ENCODE peak calls at places on chromosomes 2 and 18, in ten cellular contexts. R is prostate gland, P is IMR-90, K is body of pancreas, U is heart left ventricle, X is tibial nerve, V is adrenal gland, O is spleen, H is suprapubic skin, L is GM12878. A is an unnamed sample. For H3K4me1, the result is how much of the 10 kb centered on the place peaks cover.

GRCh38 chr18:40355701-40356100 is 1599.3 kb upstream of the PIK3C3 start:
- DNase-seq in R (no peak), L (no peak), O (no peak), V (no peak), H (no peak), P (peak), X (no peak), U (no peak), K (no peak), A (no peak)

GRCh38 chr2:52343867-52344266 is 1311.9 kb upstream of the NRXN1 start:
- DNase-seq in V (no peak), U (no peak), R (no peak), O (no peak), X (no peak), K (no peak), H (no peak), L (no peak), P (no peak), A (no peak)

GRCh38 chr2:119590873-119591272 is 46.6 kb downstream of the CFAP221 start:
- DNase-seq in P (no peak), H (no peak), K (no peak), X (no peak), R (no peak), U (no peak), V (no peak), O (no peak), L (no peak), A (no peak)

GRCh38 chr2:219812672-219813071 is 185.2 kb downstream of the SLC4A3 start:
- DNase-seq in K (no peak), L (no peak), P (no peak), O (no peak), H (no peak), R (no peak), U (no peak), X (no peak), V (no peak), A (no peak)

GRCh38 chr2:216714412-216714775 is 19.0 kb upstream of the IGFBP5 start:
- DNase-seq in K (no peak), L (no peak), V (no peak), U (no peak), R (no peak), P (peak), H (no peak), X (no peak), O (no peak), A (no peak)

GRCh38 chr2:223760838-223761502 is 76.4 kb downstream of the AP1S3 start:
- DNase-seq in O (peak), P (peak), H (no peak), L (peak), R (no peak), X (peak), K (peak), V (peak), U (no peak), A (peak)

GRCh38 chr2:23794234-23794633 is 132.7 kb downstream of the ATAD2B start:
- DNase-seq in V (no peak), K (no peak), R (no peak), U (no peak), P (no peak), L (no peak), O (no peak), X (no peak), H (no peak), A (no peak)

GRCh38 chr2:97645112-97645699 is 656 bp upstream of the COX5B start:
- DNase-seq in R (no peak), V (no peak), K (no peak), L (no peak), P (no peak), U (no peak), X (no peak), O (peak), H (peak), A (no peak)

GRCh38 chr2:173264603-173265366 is 89.9 kb upstream of the CDCA7 start:
- DNase-seq in P (no peak), R (no peak), K (no peak), O (peak), H (no peak), U (peak), L (peak), X (peak), V (peak), A (no peak)

GRCh38 chr2:222807431-222807830 is 53.4 kb upstream of the ACSL3 start:
- DNase-seq in H (no peak), L (no peak), U (no peak), O (no peak), K (no peak), P (no peak), V (no peak), X (no peak), R (no peak), A (no peak)

GRCh38 chr2:99787011-99787410 is 297.2 kb upstream of the REV1 start:
- DNase-seq in R (no peak), P (no peak), L (no peak), O (no peak), X (no peak), K (no peak), U (no peak), V (no peak), H (no peak), A (no peak)

GRCh38 chr2:46914578-46915230 is 902 bp downstream of the MCFD2 start:
- DNase-seq in K (no peak), H (no peak), P (no peak), X (no peak), R (no peak), U (no peak), O (no peak), L (no peak), V (no peak), A (no peak)

GRCh38 chr2:172931923-172932520 is 143.6 kb upstream of the MAP3K20 start:
- DNase-seq in R (peak), V (peak), P (peak), X (peak), K (peak), O (no peak), L (no peak), U (peak), H (peak), A (peak)

GRCh38 chr2:65409045-65409444 is 23.4 kb downstream of the SPRED2 start:
- DNase-seq in K (no peak), L (no peak), V (no peak), P (no peak), U (no peak), O (no peak), X (no peak), R (no peak), H (no peak), A (no peak)
- H3K4me1 ChIP-seq in K (half or more), L (under half), V (under half), P (under half), U (under half), O (under half), X (under half), R (under half), H (under half), A (under half)

DNA sequence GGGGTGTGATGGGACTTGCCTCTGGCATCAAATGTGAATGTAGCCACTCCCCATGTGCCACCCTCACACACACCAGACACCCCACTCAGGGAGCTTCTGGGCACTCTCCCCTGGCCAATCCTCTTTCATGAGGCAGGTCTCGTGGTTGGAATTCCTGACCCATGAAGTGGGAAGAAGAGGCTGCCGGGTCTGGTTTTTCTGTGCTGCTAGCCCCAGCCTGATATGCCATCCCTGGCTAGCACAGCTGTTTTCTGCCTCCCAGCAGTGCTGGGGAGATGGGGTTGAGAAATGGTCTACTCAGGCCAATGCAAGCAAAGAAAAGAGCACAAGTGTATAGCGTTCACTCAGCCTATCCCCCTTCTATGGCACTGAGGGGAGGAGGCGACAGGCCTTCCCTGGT is 1.2 kb upstream of the C2orf72 start:
- DNase-seq in X (no peak), V (no peak), O (no peak), R (no peak), L (no peak), U (no peak), P (no peak), H (no peak), K (no peak), A (no peak)
- TF ChIP-seq POLR2A in X (no peak), V (no peak), O (no peak), R (no peak), L (no peak), U (no peak), P (no peak), H (no peak), K (no peak), A (no peak)

GRCh38 chr2:145652992-145653545 is 1133.2 kb upstream of the ZEB2 start:
- DNase-seq in P (peak), U (no peak), L (no peak), H (no peak), V (no peak), X (no peak), K (no peak), R (no peak), O (no peak), A (no peak)
- H3K4me1 ChIP-seq in P (under half), U (under half), L (under half), H (under half), V (under half), X (under half), K (under half), R (under half), O (under half), A (under half)

GRCh38 chr2:221572821-221573429 is 821 bp upstream of the EPHA4 start:
- DNase-seq in P (peak), R (peak), K (peak), H (peak), U (peak), X (peak), O (no peak), V (peak), L (no peak), A (peak)
- TF ChIP-seq POLR2A in P (no peak), R (no peak), K (no peak), H (no peak), U (peak), X (no peak), O (no peak), V (peak), L (no peak), A (no peak)

GRCh38 chr18:2959341-2959740 is 53.6 kb downstream of the LPIN2 start:
- DNase-seq in O (no peak), R (no peak), L (no peak), P (no peak), K (no peak), H (no peak), V (no peak), U (no peak), X (no peak), A (no peak)
- H3K4me1 ChIP-seq in O (half or more), R (under half), L (half or more), P (under half), K (under half), H (under half), V (under half), U (under half), X (half or more), A (under half)

DNA sequence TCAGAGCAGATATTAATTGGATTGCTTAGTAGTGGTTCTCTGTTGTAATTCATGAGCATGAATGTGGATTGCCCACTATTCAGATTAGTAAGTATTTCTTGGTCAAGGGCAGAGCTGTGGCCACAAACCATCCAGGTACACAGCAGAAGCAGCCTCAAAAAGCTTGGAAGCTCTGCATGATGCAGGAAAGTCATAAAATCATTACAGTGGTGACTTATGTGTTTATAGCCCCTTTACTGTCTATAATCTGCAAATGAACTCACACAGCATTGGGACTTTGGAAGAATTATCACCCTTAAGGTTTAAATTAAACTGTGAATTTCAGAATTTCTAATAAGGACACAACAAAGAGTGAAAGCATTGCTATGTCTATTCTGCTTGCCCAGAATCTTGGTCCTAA is 1.9 kb upstream of the UGT1A1 start:
- DNase-seq in R (no peak), H (no peak), U (no peak), L (no peak), O (no peak), K (no peak), P (no peak), V (no peak), X (no peak), A (no peak)
- TF ChIP-seq POLR2A in R (no peak), H (no peak), U (no peak), L (no peak), O (no peak), K (no peak), P (no peak), V (no peak), X (no peak), A (no peak)

GRCh38 chr18:41871229-41872000 is 83.6 kb upstream of the PIK3C3 start:
- DNase-seq in H (no peak), K (no peak), O (no peak), L (no peak), U (no peak), P (no peak), X (no peak), R (no peak), V (no peak), A (no peak)
- H3K4me1 ChIP-seq in H (under half), K (under half), O (under half), L (under half), U (under half), P (under half), X (under half), R (under half), V (under half), A (under half)

DNA sequence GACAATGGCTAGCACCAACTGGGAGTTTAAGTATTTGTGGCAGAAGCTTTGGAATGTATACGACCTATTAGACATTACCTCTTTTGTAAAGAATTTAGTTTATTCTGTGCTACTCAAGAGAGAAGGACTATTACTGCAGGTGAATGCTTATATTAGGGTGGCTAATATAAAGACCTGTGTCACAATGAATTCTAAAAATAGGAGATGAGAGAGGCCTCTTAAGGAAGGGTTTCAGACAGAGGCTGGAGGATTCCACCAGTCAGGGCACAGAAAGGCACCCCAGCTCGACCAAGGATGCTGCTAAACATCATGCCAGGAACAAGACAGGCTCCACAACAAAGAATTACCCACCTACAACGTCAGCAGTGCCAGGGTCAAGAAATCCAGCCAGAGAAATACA is 60.7 kb downstream of the CABYR start:
- DNase-seq in O (no peak), R (no peak), L (no peak), V (no peak), H (no peak), X (no peak), K (no peak), P (no peak), U (no peak), A (no peak)
- TF ChIP-seq POLR2A in O (no peak), R (no peak), L (no peak), V (no peak), H (no peak), X (no peak), K (no peak), P (no peak), U (no peak), A (no peak)

GRCh38 chr2:159042115-159042850 is 73.8 kb downstream of the TANC1 start:
- DNase-seq in R (peak), L (no peak), V (no peak), P (no peak), O (no peak), H (no peak), U (peak), K (peak), X (no peak), A (peak)

GRCh38 chr2:159044804-159045286 is 76.4 kb downstream of the TANC1 start:
- DNase-seq in X (peak), O (no peak), R (no peak), V (peak), P (no peak), U (peak), K (peak), L (no peak), H (no peak), A (peak)

GRCh38 chr2:159043710-159044109 is 75.3 kb downstream of the TANC1 start:
- DNase-seq in O (no peak), U (no peak), K (no peak), H (no peak), L (no peak), P (no peak), R (no peak), V (no peak), X (no peak), A (no peak)

GRCh38 chr2:159046966-159047365 is 78.5 kb downstream of the TANC1 start:
- DNase-seq in X (no peak), U (no peak), P (peak), L (no peak), V (no peak), K (no peak), R (no peak), O (no peak), H (no peak), A (peak)

DNA sequence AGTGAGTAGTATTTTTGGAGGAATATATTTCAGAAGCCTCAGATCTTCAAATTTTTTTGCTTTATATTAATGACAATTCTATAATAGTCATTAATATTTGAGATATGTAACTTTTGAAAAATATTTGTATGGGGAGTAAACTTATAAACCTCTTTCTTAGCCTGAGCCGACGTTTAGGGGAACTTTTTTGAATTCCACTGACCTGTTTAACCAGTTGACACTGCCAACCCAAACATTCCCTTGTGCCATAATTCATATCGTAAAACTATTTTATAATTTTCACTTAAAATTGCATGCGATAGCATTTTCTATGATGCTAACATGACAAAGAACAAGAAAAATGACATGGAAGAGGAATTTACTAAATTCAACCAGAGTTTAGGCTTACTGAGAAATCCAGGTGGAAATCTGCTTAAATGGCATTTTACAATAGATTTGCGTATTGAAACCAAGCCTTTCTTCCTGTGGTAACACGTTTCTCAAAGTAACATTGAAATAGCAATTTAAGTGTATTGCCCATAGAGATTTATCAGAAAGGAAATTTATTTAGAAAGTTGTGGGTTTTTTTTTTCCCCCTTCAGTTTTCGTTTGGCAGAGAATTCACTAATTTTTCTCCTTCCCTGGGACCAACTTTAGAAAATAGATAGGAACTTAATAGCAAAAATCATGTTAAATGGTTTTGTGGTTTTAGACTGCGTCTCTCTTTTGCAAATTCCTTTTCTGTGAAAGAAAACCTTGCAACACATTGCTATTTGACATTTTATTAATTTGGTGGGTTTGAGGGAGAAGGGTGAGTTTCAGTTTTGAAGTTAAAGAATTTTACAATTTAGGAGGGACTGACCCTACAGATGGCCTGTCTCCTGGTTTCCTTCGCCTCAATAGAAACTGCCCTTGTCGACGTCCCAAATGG is 77.4 kb downstream of the TANC1 start:
- DNase-seq in U (no peak), P (peak), V (no peak), H (no peak), K (no peak), L (no peak), X (no peak), R (peak), O (no peak), A (no peak)
- H3K4me1 ChIP-seq in U (under half), P (under half), V (under half), H (half or more), K (under half), L (under half), X (under half), R (under half), O (under half), A (half or more)

A was measured in thyroid gland.